ENCODE peak calls at places on chromosomes 6 and 20, in seven cellular contexts. K is H4; W is NCI-H146; N is lower leg skin; Q is nephron progenitor cell; R is Right ventricle myocardium superior; H is CD8-positive, alpha-beta T cell. P is an unnamed sample.

GRCh38 chr6:43953794-43954310 is 173.4 kb downstream of the MRPL14 start:
- DNase-seq in K (no peak), W (no peak), N (peak), Q (peak), R (peak), H (no peak), P (peak)

GRCh38 chr6:118856301-118856700 is 37.7 kb upstream of the ASF1A start:
- DNase-seq in K (no peak), W (no peak), N (no peak), Q (no peak), R (no peak), H (no peak), P (no peak)

GRCh38 chr20:64115171-64115911 is 8.0 kb upstream of the NPBWR2 start:
- DNase-seq in K (no peak), W (peak), N (peak), Q (no peak), R (peak), H (no peak), P (no peak)

GRCh38 chr6:107115695-107116327 is 496 bp upstream of the BEND3 start:
- DNase-seq in K (no peak), W (peak), N (peak), Q (peak), R (peak), H (no peak), P (peak)

GRCh38 chr20:63508072-63508768 is 9.3 kb upstream of the EEF1A2 start:
- DNase-seq in K (no peak), W (no peak), N (no peak), Q (no peak), R (peak), H (no peak), P (no peak)

GRCh38 chr6:14130431-14131075 is 13.0 kb downstream of the CD83 start:
- DNase-seq in K (no peak), W (no peak), N (no peak), Q (peak), R (no peak), H (no peak), P (no peak)

GRCh38 chr6:108209738-108210137 is 43.9 kb downstream of the NR2E1 start:
- DNase-seq in K (no peak), W (no peak), N (no peak), Q (no peak), R (no peak), H (no peak), P (no peak)

GRCh38 chr20:37522258-37523011 is 1.4 kb downstream of the NNAT start:
- DNase-seq in K (no peak), W (no peak), N (peak), Q (no peak), R (peak), H (no peak), P (no peak)

GRCh38 chr6:121826156-121826810 is 390.8 kb downstream of the GJA1 start:
- DNase-seq in K (peak), W (no peak), N (no peak), Q (no peak), R (no peak), H (no peak), P (no peak)